ENCODE peak calls at places on chromosomes 11 and 22, in five cellular contexts. L, K, Z, F and S are unnamed samples.

GRCh38 chr11:80872116-80872728 is 1431.4 kb upstream of the TENM4 start:
- DNase-seq in K (no peak), F (no peak), Z (no peak), L (no peak), S (no peak)

GRCh38 chr11:111512296-111513239 is at the start of gene BTG4:
- DNase-seq in L (no peak), K (no peak), Z (peak; percentile 83), F (peak; percentile 14), S (no peak)

GRCh38 chr22:42367980-42368378 is 64.2 kb downstream of the NFAM1 start:
- DNase-seq in Z (no peak), K (no peak), F (no peak), L (no peak), S (no peak)

GRCh38 chr11:97739892-97740782 is 1280.6 kb upstream of the CNTN5 start:
- DNase-seq in K (no peak), Z (no peak), F (no peak), L (peak; percentile 77), S (peak; percentile 83)

GRCh38 chr11:123391646-123392348 is 38.3 kb upstream of the GRAMD1B start:
- DNase-seq in L (no peak), K (no peak), F (no peak), Z (no peak), S (no peak)

GRCh38 chr22:27022256-27022655 is 364.9 kb downstream of the MIAT start:
- DNase-seq in K (no peak), Z (no peak), F (no peak), L (no peak), S (no peak)

GRCh38 chr11:119803139-119803538 is 74.1 kb upstream of the NECTIN1 start:
- DNase-seq in K (no peak), F (no peak), Z (no peak), L (no peak), S (no peak)

GRCh38 chr22:32204856-32205722 is at the start of gene RFPL2:
- DNase-seq in K (no peak), Z (peak; percentile 94), L (peak; percentile 9), F (peak; percentile 47), S (peak; percentile 15)

GRCh38 chr22:40183029-40183581 is 5.4 kb downstream of the TNRC6B start:
- DNase-seq in K (peak; percentile 64), Z (no peak), F (no peak), L (peak; percentile 90), S (peak; percentile 87)

DNA sequence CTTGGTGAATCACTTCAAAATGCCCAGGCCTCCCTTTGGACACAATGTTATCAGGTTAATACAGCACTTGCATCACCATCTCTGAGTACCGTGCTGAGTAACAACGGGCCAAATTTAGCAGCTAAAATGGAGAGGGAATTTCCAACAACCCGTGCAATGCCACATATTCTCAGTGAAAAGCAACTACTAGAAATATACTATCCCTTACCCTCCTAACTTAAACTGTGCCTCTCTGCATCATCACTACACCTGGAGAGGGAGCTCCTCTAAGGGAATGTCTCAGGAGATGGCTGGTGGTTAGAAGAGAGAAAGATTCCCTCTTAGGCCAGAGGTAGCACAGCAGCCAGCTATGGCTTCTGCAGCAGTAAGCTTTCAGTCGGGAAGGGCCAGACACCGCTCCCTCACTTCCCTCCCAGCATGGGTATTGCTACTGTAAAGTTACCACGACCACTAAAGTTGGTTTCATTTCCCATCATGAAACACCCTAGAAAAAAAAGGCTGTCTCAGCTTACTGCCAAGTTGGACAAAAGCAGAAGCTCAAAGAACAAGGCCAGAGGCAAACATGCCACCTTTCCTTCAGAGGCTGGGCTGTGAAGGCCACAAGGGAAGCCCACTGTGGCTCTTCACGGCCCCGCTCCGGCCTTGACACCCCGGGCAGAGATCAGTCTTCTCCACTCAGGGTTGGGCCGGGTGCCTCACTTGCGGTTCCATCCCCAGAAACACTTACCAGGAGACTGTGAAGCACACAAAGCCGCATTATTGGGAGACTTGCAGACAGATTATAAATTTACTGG is 3.9 kb downstream of the MAML2 start:
- DNase-seq in Z (peak; percentile 61), L (peak; percentile 87), K (peak; percentile 39), F (peak; percentile 46), S (peak; percentile 79)
- H3K4me3 ChIP-seq in Z (peak overlapping the region; percentile 100), L (peak overlapping the region; percentile 74), K (peak overlapping the region; percentile 62), F (peak overlapping the region; percentile 98), S (peak overlapping the region; percentile 86)

GRCh38 chr22:37529652-37530345 is 10.6 kb upstream of the CARD10 start:
- DNase-seq in F (no peak), K (no peak), Z (no peak), L (no peak), S (no peak)

GRCh38 chr22:37538590-37539357 is 19.6 kb upstream of the CARD10 start:
- DNase-seq in Z (peak; percentile 99), F (peak; percentile 89), K (peak; percentile 92), L (peak; percentile 96), S (peak; percentile 92)

GRCh38 chr22:37535159-37535558 is 15.9 kb upstream of the CARD10 start:
- DNase-seq in K (no peak), L (no peak), F (no peak), Z (no peak), S (no peak)

GRCh38 chr22:37534445-37534844 is 15.2 kb upstream of the CARD10 start:
- DNase-seq in L (no peak), K (no peak), Z (no peak), F (no peak), S (no peak)

DNA sequence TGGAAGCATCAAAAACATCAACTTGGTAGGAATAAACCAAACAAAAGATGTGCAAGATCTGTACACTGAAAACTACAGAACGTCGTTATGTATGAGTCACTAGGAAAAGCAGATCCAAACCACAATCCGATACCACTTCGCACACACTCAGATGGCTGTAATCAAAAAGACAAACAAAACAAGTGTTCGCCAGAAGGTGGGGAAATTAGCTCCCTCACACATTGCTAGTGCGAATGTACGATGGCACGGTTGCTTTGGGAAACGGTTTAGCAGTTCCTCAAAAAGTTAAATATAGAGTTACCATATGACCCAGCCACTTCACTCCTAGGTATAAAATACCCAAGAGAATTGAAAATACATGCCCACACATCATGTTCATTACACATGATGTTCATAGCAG is 14.8 kb upstream of the CARD10 start:
- DNase-seq in Z (no peak), K (no peak), F (no peak), L (peak; percentile 87), S (peak; percentile 83)
- TF ChIP-seq CTCF in Z (no peak), K (no peak), F (no peak), L (no peak), S (no peak)

GRCh38 chr11:19813158-19813879 is 100.7 kb downstream of the NAV2 start:
- DNase-seq in K (no peak), Z (no peak), L (no peak), F (no peak), S (no peak)

GRCh38 chr11:19812710-19813109 is 100.1 kb downstream of the NAV2 start:
- DNase-seq in L (peak; percentile 57), Z (no peak), F (no peak), K (no peak), S (no peak)

GRCh38 chr11:19816040-19816439 is 103.4 kb downstream of the NAV2 start:
- DNase-seq in K (peak; percentile 45), Z (peak; percentile 67), L (no peak), F (no peak), S (no peak)

GRCh38 chr11:19812096-19812495 is 99.5 kb downstream of the NAV2 start:
- DNase-seq in Z (no peak), F (no peak), K (no peak), L (no peak), S (no peak)

DNA sequence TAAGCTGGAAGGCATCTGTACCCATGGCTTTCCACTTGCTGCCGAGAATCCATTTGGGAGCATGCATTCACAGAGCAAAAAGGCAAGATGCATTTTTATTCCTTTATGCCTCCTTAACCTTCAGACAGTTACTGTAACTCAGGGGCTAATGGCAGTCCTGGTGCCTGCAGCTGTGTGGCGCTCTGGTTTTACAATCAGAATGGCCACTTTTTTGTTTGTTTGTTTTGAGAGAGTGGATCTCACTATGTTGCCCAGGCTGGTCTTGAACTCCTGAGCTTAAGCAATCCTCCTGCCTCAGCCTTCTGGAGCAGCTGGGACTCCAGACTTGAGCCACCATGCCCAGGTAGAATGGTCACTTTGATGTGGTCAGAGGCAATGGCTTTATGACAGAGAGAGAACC is 101.8 kb downstream of the NAV2 start:
- DNase-seq in Z (peak; percentile 77), F (no peak), L (no peak), K (no peak), S (no peak)
- H3K4me3 ChIP-seq in Z (no peak overlapping the region), F (no peak overlapping the region), L (no peak overlapping the region), K (no peak overlapping the region), S (no peak overlapping the region)

GRCh38 chr11:1197431-1197885 is 25.4 kb upstream of the MUC5B start:
- DNase-seq in K (no peak), Z (no peak), L (no peak), F (no peak), S (no peak)

GRCh38 chr11:1196516-1197391 is 26.1 kb upstream of the MUC5B start:
- DNase-seq in L (no peak), F (no peak), K (no peak), Z (peak; percentile 20), S (no peak)

GRCh38 chr11:1199689-1200610 is 22.9 kb upstream of the MUC5B start:
- DNase-seq in F (no peak), Z (peak; percentile 45), L (no peak), K (no peak), S (no peak)

GRCh38 chr11:1198766-1199688 is 23.8 kb upstream of the MUC5B start:
- DNase-seq in F (no peak), L (no peak), K (no peak), Z (peak; percentile 42), S (no peak)

GRCh38 chr11:1197886-1198765 is 24.7 kb upstream of the MUC5B start:
- DNase-seq in L (no peak), Z (peak; percentile 72), F (no peak), K (no peak), S (no peak)
- TF ChIP-seq CTCF in L (no peak), Z (peak; percentile 64), F (no peak), K (no peak), S (no peak)

DNA sequence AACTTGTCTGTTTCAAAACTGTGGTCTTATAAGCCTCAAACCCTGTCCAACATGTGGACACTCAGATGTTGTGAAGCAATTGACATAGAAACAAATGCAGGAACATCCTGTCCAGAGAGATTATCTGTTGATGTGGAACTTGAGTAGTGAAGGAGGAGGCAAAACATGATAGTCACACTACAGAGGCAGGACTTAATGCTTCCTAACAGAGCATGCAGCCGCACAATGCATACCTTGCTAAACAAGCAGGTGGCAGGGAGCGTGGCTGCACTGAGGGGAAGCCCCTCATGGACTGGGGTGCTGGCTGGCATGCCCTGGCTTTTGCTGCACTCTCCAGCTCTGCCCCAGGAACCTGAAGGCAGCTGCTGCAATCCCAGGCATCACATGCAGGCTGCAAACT is 5.3 kb downstream of the C22orf39 start:
- DNase-seq in L (no peak), Z (no peak), K (no peak), F (no peak), S (no peak)
- H3K4me3 ChIP-seq in L (no peak overlapping the region), Z (no peak overlapping the region), K (no peak overlapping the region), F (no peak overlapping the region), S (no peak overlapping the region)